ENCODE peak calls at places on chromosomes 2 and 18, in eight cellular contexts. L, S, Y, N, K, E, Q and V are unnamed samples.

GRCh38 chr2:96891591-96892333 is 21.9 kb upstream of the SEMA4C start:
- DNase-seq in L (no peak), S (no peak), Y (no peak), N (no peak), K (peak; percentile 58), E (no peak), Q (peak; percentile 66), V (peak; percentile 47)

GRCh38 chr2:215485032-215485431 is 49.2 kb upstream of the FN1 start:
- DNase-seq in L (no peak), S (no peak), Y (no peak), N (no peak), K (no peak), E (no peak), Q (no peak), V (no peak)

GRCh38 chr2:118678985-118679384 is 168.5 kb downstream of the EN1 start:
- DNase-seq in L (no peak), S (no peak), Y (no peak), N (peak; percentile 36), K (no peak), E (no peak), Q (no peak), V (no peak)

GRCh38 chr2:150011336-150011735 is 423.8 kb upstream of the MMADHC start:
- DNase-seq in L (no peak), S (no peak), Y (no peak), N (no peak), K (no peak), E (no peak), Q (no peak), V (no peak)

GRCh38 chr2:177075254-177075653 is 137.3 kb upstream of the HNRNPA3 start:
- DNase-seq in L (no peak), S (no peak), Y (no peak), N (no peak), K (no peak), E (no peak), Q (no peak), V (no peak)

GRCh38 chr2:224263571-224264043 is 138.3 kb downstream of the FAM124B start:
- DNase-seq in L (no peak), S (no peak), Y (no peak), N (peak; percentile 74), K (no peak), E (no peak), Q (no peak), V (no peak)

GRCh38 chr2:172095905-172096660 is 6.6 kb downstream of the DLX2 start:
- DNase-seq in L (no peak), S (no peak), Y (no peak), N (peak; percentile 60), K (no peak), E (peak; percentile 73), Q (no peak), V (no peak)

GRCh38 chr2:47506436-47506835 is 103.5 kb downstream of the MSH2 start:
- DNase-seq in L (no peak), S (no peak), Y (no peak), N (no peak), K (no peak), E (no peak), Q (no peak), V (no peak)

GRCh38 chr2:25257032-25257455 is 84.7 kb downstream of the DNMT3A start:
- DNase-seq in L (no peak), S (no peak), Y (no peak), N (no peak), K (peak; percentile 91), E (peak; percentile 63), Q (no peak), V (no peak)

GRCh38 chr2:191913796-191914195 is 66.9 kb upstream of the CAVIN2 start:
- DNase-seq in L (no peak), S (no peak), Y (no peak), N (no peak), K (no peak), E (no peak), Q (no peak), V (no peak)

GRCh38 chr2:113228351-113228750 is 50.4 kb downstream of the PAX8 start:
- DNase-seq in L (no peak), S (no peak), Y (no peak), N (no peak), K (no peak), E (no peak), Q (no peak), V (no peak)

GRCh38 chr2:30865892-30866681 is 58.8 kb upstream of the CAPN13 start:
- DNase-seq in L (no peak), S (no peak), Y (no peak), N (no peak), K (no peak), E (no peak), Q (no peak), V (no peak)

GRCh38 chr2:42127425-42128424 is 41.4 kb upstream of the EML4 start:
- DNase-seq in L (no peak), S (no peak), Y (peak; percentile 70), N (no peak), K (no peak), E (no peak), Q (no peak), V (no peak)

GRCh38 chr18:73774836-73775509 is 372.7 kb downstream of the FBXO15 start:
- DNase-seq in L (peak; percentile 52), S (no peak), Y (peak; percentile 38), N (peak; percentile 80), K (no peak), E (peak; percentile 45), Q (no peak), V (no peak)

GRCh38 chr18:12377556-12378553 is 828 bp upstream of the AFG3L2 start:
- DNase-seq in L (no peak), S (no peak), Y (no peak), N (no peak), K (no peak), E (peak; percentile 41), Q (no peak), V (no peak)

GRCh38 chr2:217218269-217219140 is 358.6 kb upstream of the TNP1 start:
- DNase-seq in L (no peak), S (no peak), Y (peak; percentile 35), N (peak; percentile 48), K (no peak), E (no peak), Q (no peak), V (no peak)
- H3K4me1 ChIP-seq in L (no peaks in the 10 kb centered on the region), S (no peaks in the 10 kb centered on the region), Y (peaks cover 10% of the 10 kb centered on the region), N (peaks cover 30% of the 10 kb centered on the region), K (peaks cover 8% of the 10 kb centered on the region), E (no peaks in the 10 kb centered on the region), Q (peaks cover 16% of the 10 kb centered on the region), V (no peaks in the 10 kb centered on the region)

DNA sequence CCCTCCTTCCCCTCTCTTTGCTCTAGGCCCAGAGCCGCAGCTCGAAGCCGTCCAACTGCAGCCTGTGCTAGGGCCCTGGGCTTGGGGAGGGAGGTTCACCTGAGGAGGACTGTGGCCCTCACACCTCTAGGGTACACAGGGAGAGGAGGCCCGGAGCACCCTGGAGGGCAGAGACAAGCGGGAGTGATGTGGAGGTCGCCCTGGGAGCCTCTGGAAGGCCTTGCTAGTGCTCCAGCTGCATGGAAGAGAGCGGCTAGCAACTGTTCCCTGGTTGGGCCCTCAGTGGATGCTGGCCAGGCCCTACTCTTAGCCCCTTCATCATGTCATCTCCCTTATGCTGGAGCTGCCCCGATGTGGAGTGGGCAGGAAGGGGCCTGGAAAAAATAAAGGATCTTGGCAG is 2.7 kb downstream of the ZFAND2B start:
- DNase-seq in L (no peak), S (no peak), Y (no peak), N (no peak), K (no peak), E (no peak), Q (no peak), V (no peak)
- TF ChIP-seq CTCF in L (no peak), S (no peak), Y (no peak), N (no peak), K (no peak), E (no peak), Q (no peak), V (no peak)

GRCh38 chr18:63189817-63190216 is 129.8 kb downstream of the BCL2 start:
- DNase-seq in L (no peak), S (no peak), Y (no peak), N (no peak), K (no peak), E (no peak), Q (no peak), V (no peak)

GRCh38 chr18:63191413-63191812 is 128.2 kb downstream of the BCL2 start:
- DNase-seq in L (no peak), S (no peak), Y (no peak), N (no peak), K (no peak), E (no peak), Q (no peak), V (no peak)

GRCh38 chr18:63192885-63193349 is 126.7 kb downstream of the BCL2 start:
- DNase-seq in L (no peak), S (no peak), Y (no peak), N (no peak), K (peak; percentile 48), E (no peak), Q (no peak), V (no peak)

GRCh38 chr18:63195410-63196159 is 124.0 kb downstream of the BCL2 start:
- DNase-seq in L (no peak), S (no peak), Y (no peak), N (no peak), K (no peak), E (no peak), Q (no peak), V (no peak)

DNA sequence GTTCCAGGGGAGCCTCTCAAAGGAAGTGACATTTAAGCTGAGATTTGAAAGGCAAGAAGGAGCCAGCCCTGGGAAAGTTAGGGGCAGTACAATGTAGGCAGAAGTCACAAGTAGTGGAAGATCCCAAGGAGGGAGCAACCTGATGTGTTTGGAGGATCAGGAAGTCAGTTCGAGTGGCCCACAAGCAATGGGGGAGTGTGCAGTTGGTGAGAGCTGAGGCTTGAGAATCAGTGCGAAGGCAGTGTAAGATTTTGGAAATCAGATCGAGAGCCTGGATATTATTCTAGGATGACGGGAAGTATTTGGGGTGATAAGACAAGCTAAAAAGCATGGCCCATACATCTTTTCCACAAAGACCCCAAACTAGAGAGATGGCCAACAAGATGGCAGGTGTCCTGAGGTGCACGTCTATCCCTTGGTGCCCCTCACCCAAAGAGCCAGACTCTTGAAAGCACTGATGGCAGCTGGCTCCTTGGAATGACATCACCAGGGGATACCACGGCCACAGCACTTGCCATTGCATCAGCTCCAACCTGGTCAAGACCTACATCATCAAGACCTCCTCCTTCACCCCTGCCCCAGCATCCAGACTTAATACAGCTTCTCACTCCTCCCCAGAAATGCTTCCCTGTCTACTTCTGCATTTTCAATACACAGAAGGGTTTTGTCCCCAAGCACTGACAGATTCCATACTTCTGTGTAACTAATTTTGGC is 127.2 kb downstream of the BCL2 start:
- DNase-seq in L (no peak), S (no peak), Y (no peak), N (no peak), K (no peak), E (no peak), Q (peak; percentile 54), V (no peak)
- H3K9me3 ChIP-seq in L (no peaks in the 10 kb centered on the region), S (no peaks in the 10 kb centered on the region), Y (no peaks in the 10 kb centered on the region), N (no peaks in the 10 kb centered on the region), K (no peaks in the 10 kb centered on the region), E (no peaks in the 10 kb centered on the region), Q (no peaks in the 10 kb centered on the region), V (no peaks in the 10 kb centered on the region)

DNA sequence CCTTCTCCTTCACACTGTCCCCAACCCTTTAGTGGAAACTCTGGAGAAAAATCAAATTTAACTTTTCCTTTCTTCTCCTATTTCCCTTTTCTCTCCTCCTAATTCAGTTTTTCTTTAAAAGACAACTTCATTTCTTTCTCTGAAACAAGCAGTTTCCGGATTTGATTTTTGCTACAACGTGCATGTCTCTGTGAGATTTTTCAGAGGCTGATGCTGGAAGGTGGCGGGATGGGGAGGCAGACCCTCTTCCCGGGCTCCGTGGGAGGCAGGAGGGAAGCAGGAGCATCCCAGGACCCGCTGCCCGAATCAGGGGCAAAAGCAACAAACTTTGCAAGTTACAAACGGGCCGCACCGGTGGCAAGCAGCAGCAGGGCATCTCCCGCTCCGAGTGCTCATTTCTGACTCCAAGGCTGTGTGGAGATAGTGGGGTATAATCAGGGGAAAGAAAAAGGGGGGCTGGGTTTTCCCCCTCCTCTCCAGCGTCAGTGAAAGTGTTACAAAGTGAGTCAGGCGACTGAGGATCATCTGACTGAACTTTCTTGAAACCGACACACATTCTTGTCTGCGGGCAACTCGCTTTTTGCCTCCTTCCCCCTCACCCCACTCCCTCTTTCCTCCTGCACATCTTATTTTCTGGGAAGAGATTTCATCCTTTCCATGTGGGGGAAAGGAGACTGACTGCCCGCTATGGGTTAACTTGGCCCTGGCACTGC is 6.4 kb downstream of the ZEB2 start:
- DNase-seq in L (no peak), S (no peak), Y (no peak), N (no peak), K (no peak), E (peak; percentile 53), Q (no peak), V (no peak)
- H3K4me1 ChIP-seq in L (peaks cover 21% of the 10 kb centered on the region), S (no peaks in the 10 kb centered on the region), Y (peaks cover 14% of the 10 kb centered on the region), N (peaks cover 10% of the 10 kb centered on the region), K (peaks cover 66% of the 10 kb centered on the region), E (peaks cover 68% of the 10 kb centered on the region), Q (peaks cover 49% of the 10 kb centered on the region), V (no peaks in the 10 kb centered on the region)